ENCODE peak calls at places on chromosomes 2 and 18, in eight cellular contexts. H is colonic mucosa; N is aorta; O is activated gamma-delta T cell treated with Interleukin-2 at 50 U/mL for 16 hours; Q is HTR-8/SVneo; Y is SW480; E is effector memory CD8-positive, alpha-beta T cell; C is NCI-H1436 treated with DMSO at 0.1 percent for 48 hours. L is an unnamed sample.

GRCh38 chr2:225737556-225737955 is 338.0 kb downstream of the NYAP2 start:
- DNase-seq in H (no peak), N (no peak), O (no peak), Q (peak; percentile 41), Y (no peak), E (no peak), C (no peak), L (no peak)

GRCh38 chr2:37856101-37856751 is 68.9 kb upstream of the RMDN2 start:
- DNase-seq in H (no peak), N (no peak), O (no peak), Q (no peak), Y (no peak), E (no peak), C (no peak), L (no peak)

GRCh38 chr18:34837769-34838194 is 127.7 kb downstream of the DTNA start:
- DNase-seq in H (no peak), N (no peak), O (no peak), Q (no peak), Y (no peak), E (no peak), C (no peak), L (no peak)

GRCh38 chr2:8500124-8501054 is 181.5 kb upstream of the ID2 start:
- DNase-seq in H (no peak), N (no peak), O (no peak), Q (no peak), Y (no peak), E (no peak), C (no peak), L (peak; percentile 17)

GRCh38 chr2:179268277-179268935 is 3.8 kb upstream of the SESTD1 start:
- DNase-seq in H (no peak), N (no peak), O (no peak), Q (no peak), Y (no peak), E (no peak), C (no peak), L (no peak)

GRCh38 chr2:181536730-181537129 is 79.5 kb downstream of the ITGA4 start:
- DNase-seq in H (no peak), N (no peak), O (no peak), Q (no peak), Y (no peak), E (no peak), C (no peak), L (no peak)

GRCh38 chr2:215430528-215431187 is 5.2 kb downstream of the FN1 start:
- DNase-seq in H (no peak), N (no peak), O (no peak), Q (no peak), Y (no peak), E (no peak), C (no peak), L (no peak)

GRCh38 chr2:207541933-207542332 is 12.2 kb downstream of the CREB1 start:
- DNase-seq in H (no peak), N (no peak), O (no peak), Q (no peak), Y (no peak), E (no peak), C (no peak), L (no peak)

GRCh38 chr2:120611016-120611415 is 124.7 kb upstream of the GLI2 start:
- DNase-seq in H (no peak), N (no peak), O (no peak), Q (no peak), Y (no peak), E (no peak), C (no peak), L (no peak)

GRCh38 chr18:9069482-9070059 is 32.9 kb upstream of the NDUFV2 start:
- DNase-seq in H (peak; percentile 22), N (no peak), O (no peak), Q (no peak), Y (no peak), E (no peak), C (no peak), L (no peak)

GRCh38 chr2:239312081-239312501 is 88.7 kb downstream of the HDAC4 start:
- DNase-seq in H (peak; percentile 16), N (peak; percentile 47), O (no peak), Q (no peak), Y (no peak), E (no peak), C (no peak), L (no peak)

GRCh38 chr2:172095905-172096660 is 6.6 kb downstream of the DLX2 start:
- DNase-seq in H (no peak), N (peak; percentile 69), O (no peak), Q (no peak), Y (peak; percentile 24), E (no peak), C (no peak), L (no peak)

GRCh38 chr2:28598484-28598883 is 102.6 kb downstream of the PLB1 start:
- DNase-seq in H (no peak), N (peak; percentile 68), O (no peak), Q (no peak), Y (no peak), E (no peak), C (no peak), L (no peak)

GRCh38 chr18:58619554-58619915 is 9.4 kb downstream of the ALPK2 start:
- DNase-seq in H (no peak), N (no peak), O (no peak), Q (no peak), Y (no peak), E (no peak), C (no peak), L (no peak)

GRCh38 chr18:26473721-26474120 is 74.6 kb downstream of the KCTD1 start:
- DNase-seq in H (no peak), N (no peak), O (no peak), Q (no peak), Y (no peak), E (no peak), C (no peak), L (no peak)

GRCh38 chr18:21740724-21741510 is at the start of gene MIB1:
- DNase-seq in H (peak; percentile 49), N (peak; percentile 88), O (peak; percentile 99), Q (peak; percentile 35), Y (peak; percentile 93), E (peak; percentile 99), C (peak; percentile 80), L (peak; percentile 93)

GRCh38 chr2:207241198-207241597 is 75.5 kb upstream of the KLF7 start:
- DNase-seq in H (no peak), N (no peak), O (no peak), Q (no peak), Y (no peak), E (no peak), C (no peak), L (no peak)